ENCODE peak calls at places on chromosomes 5 and 9, in four cellular contexts. One of them, this sample, is unnamed.

GRCh38 chr9:83119873-83120272 is 56.9 kb upstream of the RASEF start:
- DNase-seq in PC-3: peak
- DNase-seq in mammary epithelial cell: peak
- DNase-seq in epithelial cell of esophagus: peak
- DNase-seq in this sample: no peak

GRCh38 chr5:54537720-54538119 is 20.2 kb downstream of the SNX18 start:
- DNase-seq in PC-3: no peak
- DNase-seq in mammary epithelial cell: no peak
- DNase-seq in epithelial cell of esophagus: no peak
- DNase-seq in this sample: no peak

GRCh38 chr9:126223798-126224531 is 102.7 kb upstream of the MVB12B start:
- DNase-seq in PC-3: no peak
- DNase-seq in mammary epithelial cell: no peak
- DNase-seq in epithelial cell of esophagus: no peak
- DNase-seq in this sample: no peak

GRCh38 chr9:93964685-93965084 is 9.5 kb upstream of the BARX1 start:
- DNase-seq in PC-3: no peak
- DNase-seq in mammary epithelial cell: no peak
- DNase-seq in epithelial cell of esophagus: no peak
- DNase-seq in this sample: no peak

GRCh38 chr9:128818839-128819715 is 777 bp downstream of the ENDOG start:
- DNase-seq in PC-3: peak
- DNase-seq in mammary epithelial cell: peak
- DNase-seq in epithelial cell of esophagus: peak
- DNase-seq in this sample: peak

GRCh38 chr5:171562822-171563221 is 143.4 kb downstream of the FGF18 start:
- DNase-seq in PC-3: no peak
- DNase-seq in mammary epithelial cell: peak
- DNase-seq in epithelial cell of esophagus: no peak
- DNase-seq in this sample: no peak

GRCh38 chr5:151072234-151073025 is 8.4 kb downstream of the TNIP1 start:
- DNase-seq in PC-3: peak
- DNase-seq in mammary epithelial cell: peak
- DNase-seq in epithelial cell of esophagus: peak
- DNase-seq in this sample: peak

GRCh38 chr5:169296456-169297220 is 4.3 kb downstream of the SLIT3 start:
- DNase-seq in PC-3: no peak
- DNase-seq in mammary epithelial cell: no peak
- DNase-seq in epithelial cell of esophagus: no peak
- DNase-seq in this sample: peak

GRCh38 chr9:6962164-6962563 is 204.4 kb downstream of the KDM4C start:
- DNase-seq in PC-3: no peak
- DNase-seq in mammary epithelial cell: no peak
- DNase-seq in epithelial cell of esophagus: no peak
- DNase-seq in this sample: no peak

GRCh38 chr5:151577566-151577965 is 13.6 kb downstream of the FAT2 start:
- DNase-seq in PC-3: no peak
- DNase-seq in mammary epithelial cell: no peak
- DNase-seq in epithelial cell of esophagus: no peak
- DNase-seq in this sample: no peak

GRCh38 chr9:133656211-133657119 is 20.3 kb downstream of the DBH start:
- DNase-seq in PC-3: no peak
- DNase-seq in mammary epithelial cell: peak
- DNase-seq in epithelial cell of esophagus: no peak
- DNase-seq in this sample: no peak

GRCh38 chr9:20623021-20623747 is 885 bp upstream of the MLLT3 start:
- DNase-seq in PC-3: peak
- DNase-seq in mammary epithelial cell: peak
- DNase-seq in epithelial cell of esophagus: peak
- DNase-seq in this sample: no peak

GRCh38 chr9:124384849-124385248 is 30.4 kb downstream of the PSMB7 start:
- DNase-seq in PC-3: no peak
- DNase-seq in mammary epithelial cell: no peak
- DNase-seq in epithelial cell of esophagus: no peak
- DNase-seq in this sample: no peak

GRCh38 chr9:27053369-27054057 is 48.0 kb upstream of the LRRC19 start:
- DNase-seq in PC-3: no peak
- DNase-seq in mammary epithelial cell: no peak
- DNase-seq in epithelial cell of esophagus: no peak
- DNase-seq in this sample: peak

GRCh38 chr9:126707083-126707482 is 93.4 kb downstream of the LMX1B start:
- DNase-seq in PC-3: no peak
- DNase-seq in mammary epithelial cell: no peak
- DNase-seq in epithelial cell of esophagus: no peak
- DNase-seq in this sample: no peak

GRCh38 chr9:19782005-19782404 is 6.8 kb downstream of the SLC24A2 start:
- DNase-seq in PC-3: peak
- DNase-seq in mammary epithelial cell: peak
- DNase-seq in epithelial cell of esophagus: peak
- DNase-seq in this sample: peak

GRCh38 chr5:120615967-120616645 is 152.0 kb downstream of the PRR16 start:
- DNase-seq in PC-3: peak
- DNase-seq in mammary epithelial cell: peak
- DNase-seq in epithelial cell of esophagus: peak
- DNase-seq in this sample: peak

GRCh38 chr9:94881023-94881422 is 154.5 kb downstream of the AOPEP start:
- DNase-seq in PC-3: no peak
- DNase-seq in mammary epithelial cell: peak
- DNase-seq in epithelial cell of esophagus: peak
- DNase-seq in this sample: peak

GRCh38 chr5:33611882-33612281 is 171.1 kb downstream of the TARS1 start:
- DNase-seq in PC-3: peak
- DNase-seq in mammary epithelial cell: peak
- DNase-seq in epithelial cell of esophagus: peak
- DNase-seq in this sample: peak

GRCh38 chr9:135087489-135087791 is at the start of gene OLFM1:
- DNase-seq in PC-3: peak
- DNase-seq in mammary epithelial cell: peak
- DNase-seq in epithelial cell of esophagus: peak
- DNase-seq in this sample: peak

GRCh38 chr9:109918359-109919163 is 138.6 kb downstream of the PALM2AKAP2 start:
- DNase-seq in PC-3: no peak
- DNase-seq in mammary epithelial cell: no peak
- DNase-seq in epithelial cell of esophagus: no peak
- DNase-seq in this sample: peak

GRCh38 chr9:95910023-95910706 is 34.7 kb downstream of the ERCC6L2 start:
- DNase-seq in PC-3: peak
- DNase-seq in mammary epithelial cell: no peak
- DNase-seq in epithelial cell of esophagus: peak
- DNase-seq in this sample: no peak

GRCh38 chr5:40385544-40385943 is 294.2 kb upstream of the PTGER4 start:
- DNase-seq in PC-3: peak
- DNase-seq in mammary epithelial cell: peak
- DNase-seq in epithelial cell of esophagus: peak
- DNase-seq in this sample: no peak

GRCh38 chr9:137607141-137607857 is 1.8 kb downstream of the ARRDC1 start:
- DNase-seq in PC-3: peak
- DNase-seq in mammary epithelial cell: no peak
- DNase-seq in epithelial cell of esophagus: peak
- DNase-seq in this sample: peak

GRCh38 chr9:126069400-126069955 is 257.2 kb upstream of the MVB12B start:
- DNase-seq in PC-3: no peak
- DNase-seq in mammary epithelial cell: no peak
- DNase-seq in epithelial cell of esophagus: no peak
- DNase-seq in this sample: no peak

GRCh38 chr5:131379723-131380122 is 115.9 kb downstream of the CDC42SE2 start:
- DNase-seq in PC-3: peak
- DNase-seq in mammary epithelial cell: no peak
- DNase-seq in epithelial cell of esophagus: peak
- DNase-seq in this sample: peak

GRCh38 chr5:90438100-90438499 is 28.5 kb upstream of the CETN3 start:
- DNase-seq in PC-3: no peak
- DNase-seq in mammary epithelial cell: no peak
- DNase-seq in epithelial cell of esophagus: no peak
- DNase-seq in this sample: peak

GRCh38 chr9:107809859-107810492 is 320.4 kb upstream of the KLF4 start:
- DNase-seq in PC-3: peak
- DNase-seq in mammary epithelial cell: peak
- DNase-seq in epithelial cell of esophagus: peak
- DNase-seq in this sample: peak

GRCh38 chr5:133482033-133482432 is 130.3 kb downstream of the FSTL4 start:
- DNase-seq in PC-3: no peak
- DNase-seq in mammary epithelial cell: no peak
- DNase-seq in epithelial cell of esophagus: no peak
- DNase-seq in this sample: no peak

GRCh38 chr9:125484632-125485282 is 222.3 kb downstream of the MAPKAP1 start:
- DNase-seq in PC-3: no peak
- DNase-seq in mammary epithelial cell: peak
- DNase-seq in epithelial cell of esophagus: peak
- DNase-seq in this sample: peak

DNA sequence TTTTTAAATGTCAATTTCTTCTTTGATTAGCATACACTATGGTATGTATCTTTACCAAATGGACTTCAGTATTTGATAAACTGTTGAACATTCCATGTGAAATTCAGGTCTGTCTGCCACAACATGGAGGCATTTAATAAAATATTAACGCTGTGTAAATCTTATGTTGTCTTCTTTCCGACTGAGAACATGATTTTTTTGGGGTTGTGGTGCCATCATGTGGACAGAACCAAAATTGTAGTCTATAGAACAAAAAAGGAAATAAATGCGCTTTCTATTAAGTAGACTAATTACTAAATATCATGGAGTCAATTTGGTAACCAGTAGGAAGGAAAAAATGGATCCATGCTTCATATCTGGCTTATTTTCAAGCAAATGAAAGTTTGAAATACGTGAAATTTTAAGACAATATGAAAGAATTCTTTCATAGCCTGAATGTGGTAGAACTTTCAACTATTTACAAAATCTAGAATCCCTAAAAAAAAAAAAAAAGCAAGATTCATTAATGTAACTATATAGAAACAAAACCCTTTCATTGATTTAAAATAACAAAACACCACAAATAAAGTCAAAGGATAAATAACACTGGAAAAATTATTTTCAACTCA is 2.8 kb upstream of the PLK2 start:
- DNase-seq in PC-3: peak
- DNase-seq in mammary epithelial cell: peak
- DNase-seq in epithelial cell of esophagus: peak
- DNase-seq in this sample: peak
- TF ChIP-seq CTCF in PC-3: peak
- TF ChIP-seq CTCF in mammary epithelial cell: peak
- TF ChIP-seq CTCF in epithelial cell of esophagus: peak
- TF ChIP-seq CTCF in this sample: peak

GRCh38 chr9:72790934-72791333 is 161.9 kb downstream of the ALDH1A1 start:
- DNase-seq in PC-3: no peak
- DNase-seq in mammary epithelial cell: no peak
- DNase-seq in epithelial cell of esophagus: no peak
- DNase-seq in this sample: no peak
- TF ChIP-seq CTCF in PC-3: no peak
- TF ChIP-seq CTCF in mammary epithelial cell: no peak
- TF ChIP-seq CTCF in epithelial cell of esophagus: no peak
- TF ChIP-seq CTCF in this sample: no peak

DNA sequence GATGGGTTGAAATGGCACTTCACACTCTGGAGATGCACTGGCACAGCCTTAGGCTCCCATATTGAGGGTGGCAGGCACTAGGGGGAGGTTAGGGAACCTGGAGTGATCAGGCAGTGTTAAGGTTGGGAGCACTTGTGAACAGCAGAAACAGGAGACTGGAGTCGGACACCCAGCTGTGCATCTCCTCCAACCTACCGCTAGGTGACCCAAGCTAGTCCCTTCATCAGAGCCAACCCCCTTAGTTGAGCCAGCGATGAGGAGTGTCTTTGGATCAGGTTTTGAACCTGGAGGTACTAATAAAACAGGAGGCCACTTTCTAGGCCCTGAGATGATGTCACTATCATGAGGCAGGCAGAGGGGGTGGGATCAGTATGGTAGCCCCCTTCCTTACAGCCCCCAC is 1.7 kb downstream of the ACTL7B start:
- DNase-seq in PC-3: no peak
- DNase-seq in mammary epithelial cell: no peak
- DNase-seq in epithelial cell of esophagus: no peak
- DNase-seq in this sample: no peak
- TF ChIP-seq CTCF in PC-3: no peak
- TF ChIP-seq CTCF in mammary epithelial cell: no peak
- TF ChIP-seq CTCF in epithelial cell of esophagus: no peak
- TF ChIP-seq CTCF in this sample: no peak

GRCh38 chr5:138932171-138932810 is 57.2 kb upstream of the LRRTM2 start:
- DNase-seq in PC-3: no peak
- DNase-seq in mammary epithelial cell: no peak
- DNase-seq in epithelial cell of esophagus: peak
- DNase-seq in this sample: no peak
- TF ChIP-seq CTCF in PC-3: no peak
- TF ChIP-seq CTCF in mammary epithelial cell: no peak
- TF ChIP-seq CTCF in epithelial cell of esophagus: peak
- TF ChIP-seq CTCF in this sample: peak

GRCh38 chr5:179362355-179362754 is 17.1 kb upstream of the ADAMTS2 start:
- DNase-seq in PC-3: no peak
- DNase-seq in mammary epithelial cell: no peak
- DNase-seq in epithelial cell of esophagus: no peak
- DNase-seq in this sample: no peak
- TF ChIP-seq CTCF in PC-3: no peak
- TF ChIP-seq CTCF in mammary epithelial cell: no peak
- TF ChIP-seq CTCF in epithelial cell of esophagus: no peak
- TF ChIP-seq CTCF in this sample: no peak

GRCh38 chr9:87501806-87502205 is 4.1 kb downstream of the DAPK1 start:
- DNase-seq in PC-3: no peak
- DNase-seq in mammary epithelial cell: no peak
- DNase-seq in epithelial cell of esophagus: no peak
- DNase-seq in this sample: peak

GRCh38 chr9:87500894-87501656 is 3.4 kb downstream of the DAPK1 start:
- DNase-seq in PC-3: no peak
- DNase-seq in mammary epithelial cell: no peak
- DNase-seq in epithelial cell of esophagus: no peak
- DNase-seq in this sample: no peak

GRCh38 chr9:87498816-87499454 is 1.3 kb downstream of the DAPK1 start:
- DNase-seq in PC-3: no peak
- DNase-seq in mammary epithelial cell: no peak
- DNase-seq in epithelial cell of esophagus: no peak
- DNase-seq in this sample: no peak

GRCh38 chr9:87499455-87500015 is 1.9 kb downstream of the DAPK1 start:
- DNase-seq in PC-3: no peak
- DNase-seq in mammary epithelial cell: no peak
- DNase-seq in epithelial cell of esophagus: no peak
- DNase-seq in this sample: no peak

GRCh38 chr9:87500491-87500890 is 2.8 kb downstream of the DAPK1 start:
- DNase-seq in PC-3: no peak
- DNase-seq in mammary epithelial cell: no peak
- DNase-seq in epithelial cell of esophagus: no peak
- DNase-seq in this sample: no peak
- TF ChIP-seq CTCF in PC-3: no peak
- TF ChIP-seq CTCF in mammary epithelial cell: no peak
- TF ChIP-seq CTCF in epithelial cell of esophagus: no peak
- TF ChIP-seq CTCF in this sample: no peak